ENCODE peak calls at places on chromosome 20, in four cellular contexts. W is suprapubic skin, L is breast epithelium, U is HCT116. V is an unnamed sample.

GRCh38 chr20:51378171-51378928 is 164.2 kb downstream of the NFATC2 start:
- DNase-seq in W (no peak), L (no peak), U (no peak), V (no peak)

GRCh38 chr20:879626-880025 is 36.5 kb downstream of the ANGPT4 start:
- DNase-seq in W (no peak), L (no peak), U (no peak), V (no peak)

GRCh38 chr20:2767768-2768631 is 32.4 kb downstream of the CPXM1 start:
- DNase-seq in W (no peak), L (peak), U (no peak), V (no peak)

GRCh38 chr20:43755390-43755789 is 28.6 kb upstream of the GTSF1L start:
- DNase-seq in W (no peak), L (no peak), U (no peak), V (no peak)

GRCh38 chr20:9508696-9509178 is 5.7 kb upstream of the LAMP5 start:
- DNase-seq in W (no peak), L (no peak), U (no peak), V (no peak)

GRCh38 chr20:58700121-58700780 is 7.7 kb downstream of the NPEPL1 start:
- DNase-seq in W (no peak), L (no peak), U (no peak), V (no peak)

GRCh38 chr20:22471156-22471836 is 113.1 kb downstream of the FOXA2 start:
- DNase-seq in W (no peak), L (no peak), U (no peak), V (no peak)

GRCh38 chr20:57263127-57263609 is 3.3 kb downstream of the BMP7 start:
- DNase-seq in W (no peak), L (no peak), U (no peak), V (no peak)

GRCh38 chr20:8646026-8646425 is 422.9 kb upstream of the PLCB4 start:
- DNase-seq in W (no peak), L (no peak), U (no peak), V (no peak)

GRCh38 chr20:44032583-44033138 is 118.0 kb downstream of the TOX2 start:
- DNase-seq in W (no peak), L (no peak), U (no peak), V (no peak)

GRCh38 chr20:51143652-51144051 is 120.7 kb upstream of the KCNG1 start:
- DNase-seq in W (no peak), L (no peak), U (no peak), V (no peak)

GRCh38 chr20:19715986-19716385 is 42.1 kb upstream of the RIN2 start:
- DNase-seq in W (no peak), L (no peak), U (no peak), V (no peak)

GRCh38 chr20:47353697-47354387 is 2.7 kb downstream of the ZMYND8 start:
- DNase-seq in W (no peak), L (no peak), U (no peak), V (no peak)

GRCh38 chr20:9353180-9353915 is 161.0 kb upstream of the LAMP5 start:
- DNase-seq in W (no peak), L (no peak), U (no peak), V (no peak)

GRCh38 chr20:34705383-34706021 is 1.4 kb downstream of the TP53INP2 start:
- DNase-seq in W (no peak), L (no peak), U (no peak), V (no peak)

GRCh38 chr20:44642203-44643153 is 9.0 kb downstream of the ADA start:
- DNase-seq in W (no peak), L (peak), U (no peak), V (no peak)

GRCh38 chr20:35619196-35620095 is 3.8 kb downstream of the SPAG4 start:
- DNase-seq in W (no peak), L (peak), U (peak), V (peak)

GRCh38 chr20:17650301-17650761 is 31.7 kb downstream of the RRBP1 start:
- DNase-seq in W (no peak), L (no peak), U (no peak), V (no peak)

GRCh38 chr20:2750343-2751251 is 49.8 kb downstream of the CPXM1 start:
- DNase-seq in W (peak), L (no peak), U (no peak), V (no peak)

GRCh38 chr20:25254986-25255680 is 7.2 kb downstream of the PYGB start:
- DNase-seq in W (peak), L (peak), U (no peak), V (no peak)

GRCh38 chr20:43243672-43244269 is 54.1 kb upstream of the PTPRT start:
- DNase-seq in W (no peak), L (no peak), U (no peak), V (no peak)

GRCh38 chr20:29689411-29690225 is 1567.8 kb upstream of the DEFB115 start:
- DNase-seq in W (no peak), L (no peak), U (no peak), V (no peak)

GRCh38 chr20:46307139-46307998 is 929 bp downstream of the CDH22 start:
- DNase-seq in W (no peak), L (no peak), U (no peak), V (peak)

GRCh38 chr20:2879148-2879547 is 5.9 kb downstream of the PTPRA start:
- DNase-seq in W (no peak), L (no peak), U (no peak), V (no peak)

GRCh38 chr20:63775096-63775978 is 35.8 kb downstream of the SLC2A4RG start:
- DNase-seq in W (no peak), L (no peak), U (no peak), V (no peak)
- TF ChIP-seq POLR2AphosphoS5 in W (no peak), L (no peak), U (no peak), V (no peak)

GRCh38 chr20:38581830-38582358 is 897 bp downstream of the ADIG start:
- DNase-seq in W (no peak), L (no peak), U (no peak), V (no peak)

GRCh38 chr20:38585404-38586180 is 4.6 kb downstream of the ADIG start:
- DNase-seq in W (no peak), L (no peak), U (no peak), V (no peak)

GRCh38 chr20:38586181-38586525 is 5.2 kb downstream of the ADIG start:
- DNase-seq in W (no peak), L (no peak), U (no peak), V (no peak)

GRCh38 chr20:38581013-38581412 is at the start of gene ADIG:
- DNase-seq in W (no peak), L (no peak), U (no peak), V (no peak)

GRCh38 chr20:38583306-38583705 is 2.3 kb downstream of the ADIG start:
- DNase-seq in W (no peak), L (no peak), U (no peak), V (no peak)
- TF ChIP-seq POLR2AphosphoS5 in W (no peak), L (no peak), U (no peak), V (no peak)

GRCh38 chr20:38968090-38968489 is 5.9 kb downstream of the DHX35 start:
- DNase-seq in W (no peak), L (no peak), U (no peak), V (no peak)
- TF ChIP-seq POLR2AphosphoS5 in W (no peak), L (no peak), U (no peak), V (no peak)

GRCh38 chr20:31602779-31603441 is 2.2 kb upstream of the ID1 start:
- DNase-seq in W (no peak), L (no peak), U (peak), V (no peak)
- TF ChIP-seq POLR2AphosphoS5 in W (no peak), L (no peak), U (peak), V (peak)

DNA sequence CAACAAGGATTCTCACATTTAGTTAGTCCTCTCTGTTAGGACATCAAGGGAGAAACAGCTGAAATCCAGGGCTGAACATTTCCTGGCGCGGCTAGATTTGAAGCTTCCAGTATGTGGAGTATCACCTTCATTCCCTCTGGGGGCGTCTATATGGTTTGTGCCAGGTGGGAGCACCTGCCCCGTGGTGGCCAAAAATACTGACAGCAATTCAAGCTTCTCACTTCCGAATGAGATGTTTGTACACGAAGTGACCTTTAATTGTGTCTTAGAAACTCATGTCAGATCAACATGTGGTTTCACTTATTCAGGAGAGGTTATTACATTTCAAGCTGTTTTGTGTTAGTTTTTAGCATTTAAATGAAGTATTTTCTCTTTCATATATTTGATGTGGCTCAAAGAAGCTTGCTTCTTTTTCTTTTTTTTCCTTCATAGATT is 67.3 kb upstream of the ZNF217 start:
- DNase-seq in W (no peak), L (no peak), U (no peak), V (no peak)
- TF ChIP-seq POLR2AphosphoS5 in W (no peak), L (no peak), U (no peak), V (no peak)

GRCh38 chr20:49447946-49448809 is 34.3 kb downstream of the KCNB1 start:
- DNase-seq in W (peak), L (no peak), U (no peak), V (no peak)
- TF ChIP-seq POLR2AphosphoS5 in W (peak), L (no peak), U (no peak), V (no peak)

GRCh38 chr20:38579921-38580320 is 1.1 kb upstream of the ADIG start:
- DNase-seq in W (no peak), L (no peak), U (no peak), V (no peak)

GRCh38 chr20:38573381-38573780 is 7.6 kb upstream of the ADIG start:
- DNase-seq in W (no peak), L (no peak), U (no peak), V (no peak)

GRCh38 chr20:38579219-38579618 is 1.8 kb upstream of the ADIG start:
- DNase-seq in W (no peak), L (no peak), U (no peak), V (no peak)
- TF ChIP-seq POLR2AphosphoS5 in W (no peak), L (no peak), U (no peak), V (no peak)